ENCODE peak calls at places on chromosome 1, in four cellular contexts. V is EL; C is GM03348; U is CD4-positive, CD25-positive, alpha-beta regulatory T cell. N is an unnamed sample.

GRCh38 chr1:22949807-22950462 is 22.7 kb downstream of the LACTBL1 start:
- DNase-seq in V (no peak), C (no peak), U (no peak), N (no peak)

GRCh38 chr1:181021155-181021554 is 1.5 kb downstream of the STX6 start:
- DNase-seq in V (no peak), C (no peak), U (no peak), N (no peak)

GRCh38 chr1:115137191-115137590 is 47.9 kb upstream of the TSPAN2 start:
- DNase-seq in C (no peak), V (no peak), U (no peak), N (no peak)

GRCh38 chr1:60906039-60906438 is 176.3 kb upstream of the NFIA start:
- DNase-seq in V (no peak), U (no peak), C (no peak), N (no peak)

GRCh38 chr1:20725189-20726106 is 7.1 kb downstream of the SH2D5 start:
- DNase-seq in V (peak; percentile 67), C (no peak), U (no peak), N (no peak)

GRCh38 chr1:47330212-47330611 is 3.4 kb upstream of the CMPK1 start:
- DNase-seq in C (no peak), V (no peak), U (no peak), N (no peak)

GRCh38 chr1:246728311-246728710 is 4.1 kb downstream of the SCCPDH start:
- DNase-seq in C (no peak), V (peak; percentile 7), U (no peak), N (no peak)

GRCh38 chr1:28737245-28738137 is 751 bp downstream of the YTHDF2 start:
- DNase-seq in U (peak; percentile 62), V (peak; percentile 56), C (peak; percentile 68), N (no peak)

GRCh38 chr1:109667452-109668122 is at the start of gene GSTM2:
- DNase-seq in V (peak; percentile 90), C (peak; percentile 98), U (peak; percentile 85), N (no peak)

GRCh38 chr1:41400235-41400634 is 39.0 kb downstream of the FOXO6 start:
- DNase-seq in U (no peak), V (no peak), C (no peak), N (no peak)

GRCh38 chr1:161948435-161948834 is 75.2 kb downstream of the OLFML2B start:
- DNase-seq in C (no peak), V (no peak), U (no peak), N (no peak)

GRCh38 chr1:6554907-6555778 is at the start of gene TAS1R1:
- DNase-seq in V (peak; percentile 14), C (peak; percentile 55), U (no peak), N (no peak)

GRCh38 chr1:6586404-6586816 is 6.6 kb downstream of the ZBTB48 start:
- DNase-seq in U (no peak), C (no peak), V (no peak), N (no peak)

GRCh38 chr1:163093579-163093978 is 24.4 kb downstream of the RGS4 start:
- DNase-seq in U (no peak), C (no peak), V (no peak), N (no peak)

GRCh38 chr1:77349275-77349674 is 67.5 kb downstream of the AK5 start:
- DNase-seq in C (no peak), U (no peak), V (no peak), N (no peak)

GRCh38 chr1:243716901-243717300 is 133.1 kb downstream of the AKT3 start:
- DNase-seq in U (no peak), C (peak; percentile 20), V (peak; percentile 53), N (no peak)

GRCh38 chr1:231600461-231600976 is 26.1 kb upstream of the DISC1 start:
- DNase-seq in V (peak; percentile 46), U (no peak), C (peak; percentile 20), N (no peak)

GRCh38 chr1:172630060-172630818 is 28.7 kb upstream of the FASLG start:
- DNase-seq in C (no peak), V (peak; percentile 28), U (no peak), N (no peak)

GRCh38 chr1:63545780-63546179 is 22.5 kb downstream of the EFCAB7 start:
- DNase-seq in C (peak; percentile 19), V (peak; percentile 34), U (no peak), N (no peak)

GRCh38 chr1:88983791-88984552 is 8.5 kb downstream of the KYAT3 start:
- DNase-seq in U (peak; percentile 73), V (peak; percentile 57), C (peak; percentile 64), N (no peak)

GRCh38 chr1:228986093-228986904 is 251.0 kb downstream of the RHOU start:
- DNase-seq in C (no peak), U (no peak), V (no peak), N (no peak)

GRCh38 chr1:228860911-228861829 is 125.9 kb downstream of the RHOU start:
- DNase-seq in C (peak; percentile 75), U (no peak), V (peak; percentile 89), N (no peak)

GRCh38 chr1:29122987-29123870 is 474 bp downstream of the TMEM200B start:
- DNase-seq in V (peak; percentile 49), C (peak; percentile 47), U (peak; percentile 38), N (no peak)

GRCh38 chr1:66642992-66643391 is 109.0 kb downstream of the SGIP1 start:
- DNase-seq in C (peak; percentile 17), U (no peak), V (no peak), N (no peak)

GRCh38 chr1:196393742-196394141 is 214.5 kb downstream of the KCNT2 start:
- DNase-seq in U (no peak), V (peak; percentile 64), C (no peak), N (no peak)

GRCh38 chr1:204077979-204078696 is 5.2 kb downstream of the SOX13 start:
- DNase-seq in V (no peak), U (no peak), C (no peak), N (no peak)

GRCh38 chr1:153345187-153346066 is 3.2 kb downstream of the PGLYRP4 start:
- DNase-seq in U (no peak), V (no peak), C (no peak), N (no peak)

GRCh38 chr1:44030606-44031050 is 634 bp downstream of the SLC6A9 start:
- DNase-seq in V (peak; percentile 63), C (peak; percentile 63), U (peak; percentile 62), N (peak; percentile 32)

GRCh38 chr1:246748867-246749266 is 24.7 kb downstream of the SCCPDH start:
- DNase-seq in V (peak; percentile 46), U (no peak), C (no peak), N (no peak)

GRCh38 chr1:160884579-160884978 is 401 bp downstream of the ITLN1 start:
- DNase-seq in U (peak; percentile 14), C (no peak), V (peak; percentile 5), N (no peak)

GRCh38 chr1:15939181-15940109 is 36.5 kb downstream of the ZBTB17 start:
- DNase-seq in V (peak; percentile 52), U (no peak), C (no peak), N (no peak)

GRCh38 chr1:8870605-8871538 is 7.6 kb downstream of the ENO1 start:
- DNase-seq in V (no peak), U (no peak), C (no peak), N (no peak)

GRCh38 chr1:57079454-57080157 is 113.8 kb upstream of the C8B start:
- DNase-seq in U (no peak), V (no peak), C (no peak), N (no peak)

GRCh38 chr1:47751188-47751587 is 246.0 kb downstream of the TRABD2B start:
- DNase-seq in C (no peak), V (no peak), U (no peak), N (no peak)

GRCh38 chr1:74280642-74281396 is 45.6 kb downstream of the TNNI3K start:
- DNase-seq in C (no peak), U (no peak), V (peak; percentile 1), N (no peak)

N was measured in KG1.